ENCODE peak calls at places on chromosomes 2 and 18, in eight cellular contexts. I is A549; F is CD8-positive, alpha-beta T cell; Z is prostate gland; R is HFF-Myc; B is breast epithelium; D is spleen; Y is CD8-positive, alpha-beta memory T cell. X is an unnamed sample.

GRCh38 chr2:203670939-203671338 is 35.5 kb upstream of the CD28 start:
- DNase-seq in I (no peak), F (no peak), Z (no peak), R (no peak), B (no peak), D (no peak), Y (no peak), X (no peak)

GRCh38 chr2:102839668-102840388 is 78.0 kb downstream of the TMEM182 start:
- DNase-seq in I (peak), F (peak), Z (peak), R (peak), B (no peak), D (no peak), Y (no peak), X (no peak)

GRCh38 chr18:8088626-8089025 is 520.6 kb upstream of the RAB12 start:
- DNase-seq in I (no peak), F (no peak), Z (no peak), R (no peak), B (no peak), D (no peak), Y (no peak), X (no peak)

GRCh38 chr2:111049792-111050640 is 70.7 kb upstream of the BCL2L11 start:
- DNase-seq in I (no peak), F (no peak), Z (no peak), R (no peak), B (peak), D (no peak), Y (no peak), X (no peak)

GRCh38 chr2:209525336-209525735 is 101.5 kb downstream of the MAP2 start:
- DNase-seq in I (no peak), F (no peak), Z (no peak), R (no peak), B (no peak), D (no peak), Y (no peak), X (no peak)

GRCh38 chr18:69495338-69495737 is 94.7 kb downstream of the DOK6 start:
- DNase-seq in I (no peak), F (no peak), Z (no peak), R (no peak), B (no peak), D (no peak), Y (no peak), X (no peak)

GRCh38 chr18:6741786-6742185 is 12.3 kb downstream of the ARHGAP28 start:
- DNase-seq in I (no peak), F (no peak), Z (no peak), R (no peak), B (no peak), D (no peak), Y (no peak), X (no peak)

GRCh38 chr2:77862120-77862519 is 339.9 kb upstream of the LRRTM4 start:
- DNase-seq in I (no peak), F (no peak), Z (no peak), R (no peak), B (no peak), D (no peak), Y (no peak), X (no peak)

GRCh38 chr2:109255594-109255993 is 126.6 kb downstream of the SH3RF3 start:
- DNase-seq in I (no peak), F (no peak), Z (no peak), R (no peak), B (no peak), D (no peak), Y (no peak), X (no peak)

GRCh38 chr2:106038598-106039375 is 155.3 kb downstream of the UXS1 start:
- DNase-seq in I (no peak), F (no peak), Z (no peak), R (peak), B (no peak), D (no peak), Y (no peak), X (no peak)

GRCh38 chr2:191699341-191699945 is 21.5 kb downstream of the NABP1 start:
- DNase-seq in I (no peak), F (no peak), Z (no peak), R (no peak), B (no peak), D (no peak), Y (no peak), X (no peak)

GRCh38 chr2:235506997-235507615 is 13.3 kb downstream of the AGAP1 start:
- DNase-seq in I (no peak), F (no peak), Z (no peak), R (no peak), B (no peak), D (no peak), Y (no peak), X (no peak)
- H3K4me3 ChIP-seq in I (no peak), F (no peak), Z (no peak), R (no peak), B (no peak), D (no peak), Y (no peak), X (no peak)

DNA sequence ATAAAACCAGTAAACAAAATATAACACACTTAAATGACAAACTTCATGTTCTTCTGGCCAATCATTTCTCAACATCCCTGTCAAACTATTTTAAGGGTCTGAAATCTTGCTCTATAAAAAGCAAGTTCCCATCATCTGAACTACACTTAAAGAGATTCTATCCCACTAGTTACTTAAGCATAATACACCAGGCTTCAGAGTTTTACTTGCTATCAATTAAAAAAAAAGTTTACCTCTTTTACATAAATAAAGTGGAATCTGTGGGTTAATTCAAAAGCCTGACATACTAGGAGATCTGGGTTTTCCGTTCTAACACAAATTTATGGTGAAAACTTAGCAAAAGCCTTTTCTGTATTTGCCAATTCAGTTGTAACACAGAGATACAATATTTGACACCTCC is 1.9 kb downstream of the CLASP1 start:
- DNase-seq in I (no peak), F (no peak), Z (no peak), R (no peak), B (no peak), D (no peak), Y (no peak), X (no peak)
- H3K4me3 ChIP-seq in I (no peak), F (no peak), Z (no peak), R (peak), B (no peak), D (no peak), Y (no peak), X (peak)

GRCh38 chr2:44967056-44967455 is 25.6 kb downstream of the SIX3 start:
- DNase-seq in I (no peak), F (no peak), Z (no peak), R (no peak), B (no peak), D (no peak), Y (no peak), X (no peak)
- H3K4me3 ChIP-seq in I (no peak), F (no peak), Z (no peak), R (no peak), B (no peak), D (no peak), Y (no peak), X (no peak)

DNA sequence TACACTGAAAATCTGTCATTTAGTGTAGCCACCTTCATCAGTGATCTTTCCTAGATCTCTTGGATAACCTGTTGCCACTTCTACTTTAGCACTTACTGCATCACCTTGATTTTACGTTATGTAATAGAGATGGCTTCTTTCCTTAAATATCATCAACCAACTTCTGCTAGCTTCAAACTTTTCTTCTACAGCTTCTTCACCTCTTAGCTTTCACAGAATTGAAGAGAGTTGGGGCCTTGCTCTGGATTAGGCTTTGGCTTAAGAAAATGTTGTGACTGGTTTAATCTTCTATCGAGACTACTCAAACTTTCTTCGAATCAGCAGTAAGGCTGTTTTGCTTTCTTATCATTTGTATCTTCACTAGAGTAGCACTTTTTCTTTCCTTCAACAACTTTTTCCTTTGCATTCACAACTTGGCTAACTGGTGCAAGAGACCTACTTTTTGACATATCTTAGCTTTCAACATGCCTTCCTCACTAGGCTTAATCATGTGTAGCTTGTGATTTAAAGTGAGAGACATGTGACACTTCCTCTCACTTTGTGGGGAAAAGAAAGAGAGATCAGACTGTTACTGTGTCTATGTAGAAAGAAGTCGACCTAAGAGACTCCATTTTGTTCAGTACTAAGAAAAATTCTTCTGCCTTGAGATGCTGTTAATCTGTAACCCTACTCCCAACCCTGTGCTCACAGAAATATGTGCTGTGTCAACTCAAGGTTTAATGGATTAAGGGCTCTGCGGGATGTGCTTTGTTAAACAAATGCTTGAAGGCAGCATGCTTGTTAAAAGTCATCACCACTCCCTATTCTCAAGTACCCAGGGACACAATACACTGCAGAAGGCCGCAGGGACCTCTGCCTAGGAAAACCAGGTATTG is 99.6 kb downstream of the ATL2 start:
- DNase-seq in I (peak), F (no peak), Z (no peak), R (no peak), B (no peak), D (no peak), Y (no peak), X (no peak)
- H3K4me3 ChIP-seq in I (no peak), F (no peak), Z (no peak), R (no peak), B (no peak), D (no peak), Y (no peak), X (no peak)

GRCh38 chr2:161586517-161587167 is 37.6 kb upstream of the SLC4A10 start:
- DNase-seq in I (peak), F (no peak), Z (no peak), R (peak), B (no peak), D (no peak), Y (no peak), X (no peak)
- H3K4me3 ChIP-seq in I (no peak), F (no peak), Z (no peak), R (no peak), B (no peak), D (no peak), Y (no peak), X (no peak)